ENCODE peak calls at places on chromosomes 2 and 18, in seven cellular contexts. D is K562, E is SK-N-SH, H is tibial nerve, V is suprapubic skin, B is transverse colon, T is GM12878. U is an unnamed sample. For H3K9me3, the result is how much of the 10 kb centered on the place peaks cover.

GRCh38 chr2:72695676-72696075 is 130.2 kb downstream of the EXOC6B start:
- DNase-seq in D (no peak), E (no peak), H (no peak), V (no peak), B (no peak), T (no peak), U (no peak)

GRCh38 chr18:58599106-58599505 is 29.8 kb downstream of the ALPK2 start:
- DNase-seq in D (no peak), E (no peak), H (no peak), V (no peak), B (no peak), T (no peak), U (no peak)

GRCh38 chr18:35749701-35750100 is 168.2 kb downstream of the GALNT1 start:
- DNase-seq in D (no peak), E (no peak), H (no peak), V (no peak), B (no peak), T (no peak), U (no peak)

GRCh38 chr2:28406276-28407096 is 13.8 kb downstream of the FOSL2 start:
- DNase-seq in D (peak), E (no peak), H (no peak), V (no peak), B (peak), T (no peak), U (peak)

GRCh38 chr18:63160172-63160995 is 159.2 kb downstream of the BCL2 start:
- DNase-seq in D (no peak), E (no peak), H (no peak), V (no peak), B (no peak), T (peak), U (no peak)

GRCh38 chr2:55460562-55460961 is 40.9 kb upstream of the CCDC88A start:
- DNase-seq in D (no peak), E (no peak), H (no peak), V (no peak), B (no peak), T (no peak), U (no peak)

GRCh38 chr2:180656455-180656847 is 324.0 kb upstream of the UBE2E3 start:
- DNase-seq in D (no peak), E (no peak), H (no peak), V (no peak), B (no peak), T (no peak), U (no peak)

GRCh38 chr2:98757904-98758421 is 27.0 kb upstream of the MGAT4A start:
- DNase-seq in D (no peak), E (no peak), H (peak), V (no peak), B (peak), T (peak), U (peak)

GRCh38 chr2:37583867-37584266 is 87.6 kb downstream of the CDC42EP3 start:
- DNase-seq in D (no peak), E (no peak), H (no peak), V (no peak), B (no peak), T (no peak), U (no peak)

DNA sequence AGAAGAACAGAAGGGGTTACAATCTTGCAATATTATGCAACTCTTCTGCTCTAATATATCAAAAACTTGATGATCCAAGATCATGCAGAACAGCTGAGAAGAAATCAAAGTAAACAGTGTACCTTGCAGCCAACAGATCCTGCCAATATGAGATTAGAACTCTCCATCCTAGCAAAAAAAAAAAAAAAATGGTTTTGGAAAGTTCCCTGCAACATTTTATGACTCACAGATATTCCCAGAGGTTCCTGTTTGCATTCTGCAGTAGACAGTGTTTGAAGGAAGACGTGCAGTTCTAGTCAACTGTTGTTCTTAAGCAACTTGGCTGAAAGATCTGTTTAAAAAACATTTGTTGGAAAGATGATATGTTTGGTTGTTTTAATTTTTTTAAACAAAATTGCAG is 103.6 kb upstream of the WDR75 start:
- DNase-seq in D (no peak), E (no peak), H (peak), V (no peak), B (no peak), T (no peak), U (no peak)
- TF ChIP-seq EP300 in D (no peak), E (no peak), H (no peak), V (no peak), B (no peak), T (no peak), U (no peak)

GRCh38 chr2:185771396-185771795 is 32.8 kb downstream of the FSIP2 start:
- DNase-seq in D (no peak), E (no peak), H (no peak), V (no peak), B (no peak), T (no peak), U (no peak)
- H3K9me3 ChIP-seq in D (under half), E (under half), H (under half), V (under half), B (under half), T (under half), U (under half)

GRCh38 chr2:229414631-229415030 is 143.5 kb upstream of the PID1 start:
- DNase-seq in D (no peak), E (no peak), H (no peak), V (no peak), B (no peak), T (no peak), U (no peak)

GRCh38 chr2:229419158-229419557 is 148.1 kb upstream of the PID1 start:
- DNase-seq in D (no peak), E (peak), H (no peak), V (no peak), B (no peak), T (no peak), U (no peak)

GRCh38 chr2:229417176-229417575 is 146.1 kb upstream of the PID1 start:
- DNase-seq in D (no peak), E (no peak), H (no peak), V (no peak), B (no peak), T (no peak), U (no peak)

GRCh38 chr2:229416116-229416694 is 145.1 kb upstream of the PID1 start:
- DNase-seq in D (no peak), E (no peak), H (peak), V (peak), B (peak), T (no peak), U (peak)

DNA sequence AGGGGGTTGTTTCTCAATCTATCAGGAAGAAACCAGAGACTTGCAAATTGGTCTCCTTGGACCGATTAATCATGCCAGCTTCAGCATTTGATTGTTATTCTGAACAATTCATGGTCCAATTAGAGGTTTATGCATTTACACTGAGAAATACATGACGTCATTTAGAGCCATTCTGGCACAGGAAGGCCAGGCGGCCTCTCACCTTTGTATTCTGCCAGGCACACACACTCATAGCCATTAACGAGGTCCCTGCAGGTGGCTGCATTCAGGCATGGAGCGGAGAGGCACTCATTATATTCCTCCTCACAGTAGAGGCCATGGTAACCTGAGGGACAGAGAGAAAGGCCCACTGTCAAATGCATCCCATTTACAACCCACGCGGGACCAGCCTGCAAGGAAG is 146.8 kb upstream of the PID1 start:
- DNase-seq in D (no peak), E (no peak), H (no peak), V (no peak), B (no peak), T (no peak), U (no peak)
- TF ChIP-seq EP300 in D (no peak), E (no peak), H (no peak), V (no peak), B (no peak), T (no peak), U (no peak)

GRCh38 chr18:72233106-72233505 is 311.0 kb downstream of the CBLN2 start:
- DNase-seq in D (no peak), E (no peak), H (no peak), V (no peak), B (no peak), T (no peak), U (no peak)
- H3K9me3 ChIP-seq in D (under half), E (under half), H (under half), V (under half), B (under half), T (under half), U (under half)